ENCODE peak calls at places on chromosomes 5 and 9, in eight cellular contexts. F is NT2/D1; P is stimulated activated naive CD8-positive, alpha-beta T cell treated with anti-CD3 and anti-CD28 coated beads, Interleukin-15, amount 100 ng/mL, for 72 hours; V is breast epithelium; H is activated T-helper 2 cell treated with anti-CD3 and anti-CD28 coated beads, Interferon-gamma antibody, Interleukin-2, Interleukin-4, amounts not matched to agents 10 μg/mL and 5 μg/mL and 100 μg/mL, durations not matched to agents 14 hours and 24 hours and 36 hours; Q is cardiac muscle cell; C is right cardiac atrium; Y is left ventricle myocardium inferior. U is an unnamed sample.

GRCh38 chr9:136174779-136175744 is 29.9 kb downstream of the LHX3 start:
- DNase-seq in F (peak), P (no peak), V (no peak), Y (no peak), C (peak), H (no peak), Q (no peak), U (no peak)

GRCh38 chr5:173869316-173869715 is 18.8 kb upstream of the CPEB4 start:
- DNase-seq in Q (no peak), C (no peak), Y (no peak), F (no peak), P (no peak), V (no peak), H (no peak), U (no peak)

GRCh38 chr5:78320461-78320860 is 26.0 kb upstream of the AP3B1 start:
- DNase-seq in Q (peak), V (no peak), H (no peak), F (no peak), P (no peak), C (no peak), Y (no peak), U (no peak)

GRCh38 chr5:55773057-55773456 is 35.2 kb downstream of the DDX4 start:
- DNase-seq in Q (no peak), F (no peak), C (no peak), P (no peak), H (no peak), V (no peak), Y (no peak), U (no peak)

GRCh38 chr9:122857810-122858209 is 29.4 kb upstream of the PDCL start:
- DNase-seq in F (no peak), V (no peak), Q (no peak), C (no peak), H (no peak), P (no peak), Y (no peak), U (no peak)

GRCh38 chr9:68822596-68823165 is 117.6 kb downstream of the PIP5K1B start:
- DNase-seq in Q (no peak), C (peak), F (no peak), V (no peak), Y (peak), P (no peak), H (no peak), U (no peak)

GRCh38 chr9:107390319-107390718 is 99.2 kb downstream of the KLF4 start:
- DNase-seq in F (no peak), V (no peak), H (no peak), Q (no peak), C (no peak), Y (no peak), P (no peak), U (no peak)

GRCh38 chr9:69089491-69089890 is 53.9 kb downstream of the FXN start:
- DNase-seq in F (no peak), C (no peak), Y (no peak), V (no peak), H (no peak), Q (no peak), P (no peak), U (no peak)

GRCh38 chr5:78527054-78527884 is 121.3 kb downstream of the LHFPL2 start:
- DNase-seq in C (peak), F (peak), Y (peak), P (no peak), H (no peak), V (no peak), Q (peak), U (no peak)

GRCh38 chr5:112635771-112636170 is 101.9 kb upstream of the APC start:
- DNase-seq in H (no peak), F (no peak), C (no peak), Y (no peak), Q (no peak), P (no peak), V (no peak), U (no peak)

GRCh38 chr9:77751341-77752091 is 103.4 kb upstream of the GNA14 start:
- DNase-seq in H (no peak), P (peak), F (peak), V (no peak), Q (peak), C (no peak), Y (no peak), U (no peak)

GRCh38 chr5:104048231-104048630 is 485.6 kb upstream of the NUDT12 start:
- DNase-seq in V (no peak), H (no peak), C (no peak), Q (no peak), P (no peak), Y (no peak), F (no peak), U (no peak)

GRCh38 chr5:122445070-122445469 is 133.0 kb downstream of the SNCAIP start:
- DNase-seq in C (no peak), F (no peak), V (no peak), Y (no peak), Q (no peak), H (no peak), P (no peak), U (no peak)

GRCh38 chr5:111830333-111830732 is 73.3 kb upstream of the NREP start:
- DNase-seq in P (no peak), F (no peak), Q (no peak), H (no peak), C (no peak), V (no peak), Y (no peak), U (no peak)

GRCh38 chr9:125906144-125906543 is 159.0 kb downstream of the PBX3 start:
- DNase-seq in Y (no peak), H (no peak), V (no peak), F (no peak), Q (peak), C (no peak), P (no peak), U (no peak)

GRCh38 chr9:108786322-108786721 is 69.5 kb downstream of the ACTL7B start:
- DNase-seq in F (no peak), V (no peak), Y (no peak), Q (no peak), P (no peak), C (no peak), H (no peak), U (no peak)

GRCh38 chr9:109035684-109036423 is 22.6 kb upstream of the CTNNAL1 start:
- DNase-seq in F (no peak), C (no peak), H (no peak), Q (no peak), Y (no peak), V (no peak), P (no peak), U (peak)

GRCh38 chr9:69546265-69546664 is 125.9 kb downstream of the APBA1 start:
- DNase-seq in P (no peak), Y (no peak), V (no peak), C (no peak), H (no peak), Q (peak), F (peak), U (no peak)

GRCh38 chr9:137141976-137142936 is 3.3 kb downstream of the GRIN1 start:
- DNase-seq in V (no peak), P (no peak), Q (no peak), F (no peak), C (peak), H (no peak), Y (no peak), U (no peak)

GRCh38 chr5:97019435-97020117 is 83.7 kb downstream of the LNPEP start:
- DNase-seq in H (no peak), F (peak), C (no peak), V (no peak), Y (no peak), P (no peak), Q (peak), U (no peak)

GRCh38 chr5:53406630-53407316 is 73.7 kb upstream of the FST start:
- DNase-seq in F (no peak), H (no peak), P (no peak), Q (no peak), C (no peak), Y (no peak), V (no peak), U (no peak)

GRCh38 chr5:96823900-96824351 is 16.2 kb upstream of the ERAP1 start:
- DNase-seq in Y (no peak), P (no peak), V (no peak), Q (no peak), F (no peak), C (no peak), H (no peak), U (no peak)

GRCh38 chr5:159877894-159878448 is 38.3 kb upstream of the ADRA1B start:
- DNase-seq in C (peak), H (no peak), Y (peak), Q (no peak), P (no peak), F (no peak), V (no peak), U (peak)

GRCh38 chr9:133221177-133221809 is 12.2 kb upstream of the OBP2B start:
- DNase-seq in Y (no peak), P (no peak), F (no peak), Q (no peak), C (no peak), V (no peak), H (no peak), U (no peak)

GRCh38 chr5:116953251-116953934 is 378.8 kb upstream of the SEMA6A start:
- DNase-seq in F (no peak), C (no peak), H (no peak), V (no peak), P (no peak), Y (no peak), Q (no peak), U (no peak)

GRCh38 chr9:26012797-26013594 is 334.8 kb upstream of the TUSC1 start:
- DNase-seq in C (no peak), H (no peak), P (no peak), Y (no peak), F (no peak), Q (no peak), V (no peak), U (no peak)

GRCh38 chr9:70588999-70589398 is 174.5 kb upstream of the KLF9 start:
- DNase-seq in F (no peak), Y (no peak), Q (no peak), V (no peak), P (no peak), C (no peak), H (no peak), U (no peak)

GRCh38 chr5:132096904-132097303 is 23.3 kb downstream of the CSF2 start:
- DNase-seq in C (no peak), P (no peak), Y (no peak), F (no peak), Q (no peak), H (no peak), V (no peak), U (no peak)

GRCh38 chr5:153402550-153402949 is 87.9 kb upstream of the GRIA1 start:
- DNase-seq in V (no peak), C (no peak), H (no peak), Y (no peak), P (no peak), F (no peak), Q (no peak), U (no peak)

GRCh38 chr5:20486826-20487225 is 498.8 kb upstream of the CDH18 start:
- DNase-seq in Q (no peak), H (no peak), Y (no peak), F (no peak), C (no peak), P (no peak), V (no peak), U (no peak)

GRCh38 chr9:136013116-136013515 is 51.9 kb upstream of the UBAC1 start:
- DNase-seq in H (no peak), F (no peak), P (no peak), C (peak), Y (peak), Q (no peak), V (no peak), U (no peak)

GRCh38 chr9:81690251-81690851 is 1.0 kb upstream of the TLE1 start:
- DNase-seq in Q (no peak), C (peak), F (no peak), Y (no peak), P (no peak), H (no peak), V (peak), U (peak)

GRCh38 chr9:97934321-97935115 is 3.5 kb downstream of the HEMGN start:
- DNase-seq in H (no peak), F (no peak), C (no peak), Q (no peak), Y (no peak), V (no peak), P (no peak), U (no peak)